ENCODE peak calls at places on chromosomes 16 and 17, in eight cellular contexts. Q, D, N, Z, P, F, A and E are unnamed samples.

GRCh38 chr16:50830698-50831097 is 88.8 kb downstream of the CYLD start:
- DNase-seq in Q (no peak), D (no peak), N (no peak), Z (no peak), P (peak), F (no peak), A (no peak), E (no peak)

GRCh38 chr17:58818654-58819053 is 63.0 kb downstream of the PPM1E start:
- DNase-seq in Q (no peak), D (no peak), N (no peak), Z (peak), P (no peak), F (no peak), A (no peak), E (no peak)

GRCh38 chr17:4901648-4902344 is 1.1 kb downstream of the CHRNE start:
- DNase-seq in Q (no peak), D (no peak), N (no peak), Z (no peak), P (no peak), F (no peak), A (peak), E (peak)

GRCh38 chr17:82843904-82844640 is 4.2 kb upstream of the ZNF750 start:
- DNase-seq in Q (no peak), D (no peak), N (no peak), Z (no peak), P (no peak), F (no peak), A (no peak), E (no peak)

GRCh38 chr16:8866118-8866883 is 2.5 kb downstream of the CARHSP1 start:
- DNase-seq in Q (no peak), D (no peak), N (no peak), Z (no peak), P (no peak), F (no peak), A (no peak), E (no peak)

GRCh38 chr17:49516190-49516589 is 21.1 kb downstream of the NGFR start:
- DNase-seq in Q (no peak), D (no peak), N (no peak), Z (no peak), P (no peak), F (no peak), A (no peak), E (no peak)

GRCh38 chr17:80068301-80069160 is 32.1 kb downstream of the CCDC40 start:
- DNase-seq in Q (no peak), D (no peak), N (no peak), Z (no peak), P (peak), F (no peak), A (no peak), E (no peak)

GRCh38 chr16:46730126-46730525 is 18.0 kb downstream of the MYLK3 start:
- DNase-seq in Q (no peak), D (no peak), N (no peak), Z (no peak), P (no peak), F (no peak), A (no peak), E (no peak)

GRCh38 chr17:68562736-68563135 is 38.4 kb downstream of the FAM20A start:
- DNase-seq in Q (no peak), D (no peak), N (no peak), Z (no peak), P (no peak), F (no peak), A (no peak), E (no peak)

GRCh38 chr16:75534560-75535205 is 1.2 kb downstream of the CHST5 start:
- DNase-seq in Q (no peak), D (no peak), N (no peak), Z (no peak), P (no peak), F (no peak), A (no peak), E (no peak)

GRCh38 chr17:77882481-77883212 is 75.9 kb upstream of the TNRC6C start:
- DNase-seq in Q (peak), D (no peak), N (peak), Z (no peak), P (no peak), F (peak), A (peak), E (peak)